ENCODE peak calls at places on chromosome 1, in five cellular contexts. U, V, R, G and Z are unnamed samples.

GRCh38 chr1:234944439-234945369 is 183.9 kb downstream of the TOMM20 start:
- DNase-seq in V (no peak), R (no peak), G (no peak), U (no peak), Z (no peak)

GRCh38 chr1:13723810-13724209 is 23.8 kb downstream of the PRDM2 start:
- DNase-seq in G (no peak), R (no peak), U (no peak), V (no peak), Z (no peak)

GRCh38 chr1:172467446-172467845 is 23.6 kb upstream of the PIGC start:
- DNase-seq in G (no peak), U (no peak), V (no peak), R (no peak), Z (no peak)

GRCh38 chr1:206923009-206923960 is 1.5 kb upstream of the FCMR start:
- DNase-seq in V (no peak), U (no peak), G (peak), R (peak), Z (peak)

GRCh38 chr1:34113887-34114286 is 51.1 kb downstream of the CSMD2 start:
- DNase-seq in V (no peak), U (no peak), G (no peak), R (no peak), Z (no peak)

GRCh38 chr1:172717722-172718455 is 59.0 kb downstream of the FASLG start:
- DNase-seq in R (no peak), U (no peak), G (no peak), V (no peak), Z (no peak)

GRCh38 chr1:11719313-11720032 is 16.5 kb upstream of the AGTRAP start:
- DNase-seq in U (no peak), G (peak), V (no peak), R (peak), Z (peak)

GRCh38 chr1:110221119-110221518 is 11.0 kb downstream of the KCNC4 start:
- DNase-seq in G (no peak), V (no peak), R (no peak), U (no peak), Z (no peak)

GRCh38 chr1:14598498-14599172 is at the start of gene KAZN:
- DNase-seq in U (no peak), G (no peak), R (no peak), V (no peak), Z (no peak)

GRCh38 chr1:164855930-164856329 is 296.9 kb downstream of the PBX1 start:
- DNase-seq in R (no peak), U (no peak), G (no peak), V (no peak), Z (no peak)